ENCODE peak calls at places on chromosomes 4 and X, in five cellular contexts. A, K, L, W and P are unnamed samples.

GRCh38 chrX:30190426-30190825 is 24.9 kb upstream of the MAGEB2 start:
- DNase-seq in A (no peak), K (no peak), L (no peak), W (no peak), P (no peak)

GRCh38 chr4:148477276-148477675 is 35.1 kb upstream of the NR3C2 start:
- DNase-seq in K (no peak), W (no peak), A (no peak), L (no peak), P (no peak)

GRCh38 chr4:153788419-153789276 is at the start of gene SFRP2:
- DNase-seq in K (no peak), L (peak; percentile 40), A (no peak), W (peak; percentile 41), P (no peak)

GRCh38 chr4:47662975-47663374 is 174.9 kb downstream of the CORIN start:
- DNase-seq in A (no peak), K (no peak), L (peak; percentile 34), W (peak; percentile 39), P (no peak)

GRCh38 chr4:155809835-155810234 is 51.0 kb downstream of the GUCY1B1 start:
- DNase-seq in K (no peak), L (no peak), W (no peak), A (peak; percentile 86), P (peak; percentile 60)

GRCh38 chr4:109952612-109953011 is 39.9 kb downstream of the EGF start:
- DNase-seq in W (no peak), K (no peak), A (no peak), L (no peak), P (no peak)

GRCh38 chr4:26424838-26425237 is 65.4 kb downstream of the CCKAR start:
- DNase-seq in A (no peak), W (no peak), L (no peak), K (no peak), P (no peak)

GRCh38 chrX:9923357-9923756 is 43.8 kb upstream of the CLDN34 start:
- DNase-seq in W (no peak), A (no peak), L (no peak), K (no peak), P (no peak)

GRCh38 chr4:151443247-151443646 is 34.3 kb downstream of the FHIP1A start:
- DNase-seq in W (no peak), L (no peak), A (no peak), K (no peak), P (no peak)

GRCh38 chr4:167868163-167868562 is 224.2 kb upstream of the ANXA10 start:
- DNase-seq in K (no peak), L (no peak), W (no peak), A (peak; percentile 50), P (no peak)

GRCh38 chr4:98261291-98262271 is at the start of gene RAP1GDS1:
- DNase-seq in W (peak; percentile 50), K (peak; percentile 67), L (no peak), A (peak; percentile 84), P (peak; percentile 64)

GRCh38 chr4:84582302-84582987 is 482 bp upstream of the CDS1 start:
- DNase-seq in W (peak; percentile 99), K (peak; percentile 71), A (peak; percentile 53), L (peak; percentile 88), P (peak; percentile 88)

GRCh38 chr4:6367313-6367945 is 97.8 kb downstream of the WFS1 start:
- DNase-seq in L (no peak), W (no peak), K (no peak), A (no peak), P (no peak)